ENCODE peak calls at places on chromosomes 7 and 10, in eight cellular contexts. U, L, D, N, R, P, B and G are unnamed samples.

GRCh38 chr7:28002638-28003037 is 178.0 kb downstream of the JAZF1 start:
- DNase-seq in U (peak; percentile 13), L (peak; percentile 20), D (no peak), N (no peak), R (no peak), P (no peak), B (peak; percentile 31), G (no peak)

GRCh38 chr10:8438603-8439002 is 384.1 kb downstream of the GATA3 start:
- DNase-seq in U (no peak), L (no peak), D (no peak), N (no peak), R (no peak), P (no peak), B (no peak), G (no peak)

GRCh38 chr10:4240641-4241197 is 455.7 kb upstream of the KLF6 start:
- DNase-seq in U (peak; percentile 96), L (no peak), D (no peak), N (no peak), R (no peak), P (no peak), B (no peak), G (no peak)

GRCh38 chr7:30770936-30771858 is at the start of gene MINDY4:
- DNase-seq in U (peak; percentile 80), L (peak; percentile 96), D (peak; percentile 62), N (peak; percentile 54), R (no peak), P (peak; percentile 93), B (peak; percentile 83), G (peak; percentile 81)

GRCh38 chr7:39622609-39623311 is 612 bp upstream of the RALA start:
- DNase-seq in U (no peak), L (no peak), D (no peak), N (no peak), R (no peak), P (no peak), B (no peak), G (no peak)

GRCh38 chr10:71268247-71268691 is 50.8 kb upstream of the SLC29A3 start:
- DNase-seq in U (peak; percentile 63), L (no peak), D (no peak), N (no peak), R (no peak), P (no peak), B (peak; percentile 39), G (no peak)

GRCh38 chr7:637826-638225 is 88.7 kb upstream of the DNAAF5 start:
- DNase-seq in U (no peak), L (no peak), D (no peak), N (no peak), R (no peak), P (no peak), B (no peak), G (no peak)

GRCh38 chr7:136353287-136353686 is 376.1 kb upstream of the MTPN start:
- DNase-seq in U (no peak), L (no peak), D (no peak), N (no peak), R (no peak), P (no peak), B (no peak), G (no peak)

GRCh38 chr7:82624337-82624736 is 180.8 kb upstream of the CACNA2D1 start:
- DNase-seq in U (peak; percentile 97), L (no peak), D (no peak), N (no peak), R (no peak), P (no peak), B (no peak), G (no peak)

GRCh38 chr7:53800746-53801145 is 741.4 kb upstream of the VSTM2A start:
- DNase-seq in U (no peak), L (no peak), D (no peak), N (no peak), R (no peak), P (no peak), B (no peak), G (no peak)

GRCh38 chr10:100858258-100858657 is 54.5 kb upstream of the SLF2 start:
- DNase-seq in U (no peak), L (no peak), D (no peak), N (no peak), R (no peak), P (no peak), B (no peak), G (no peak)

GRCh38 chr7:65980478-65981250 is 1.3 kb downstream of the GUSB start:
- DNase-seq in U (no peak), L (peak; percentile 58), D (no peak), N (no peak), R (peak; percentile 93), P (peak; percentile 92), B (peak; percentile 45), G (peak; percentile 59)

GRCh38 chr7:130882396-130882795 is 148.4 kb upstream of the KLF14 start:
- DNase-seq in U (no peak), L (no peak), D (no peak), N (no peak), R (no peak), P (no peak), B (no peak), G (no peak)

GRCh38 chr7:130881799-130882141 is 147.8 kb upstream of the KLF14 start:
- DNase-seq in U (no peak), L (no peak), D (no peak), N (no peak), R (no peak), P (no peak), B (no peak), G (no peak)

GRCh38 chr7:130879191-130879590 is 145.2 kb upstream of the KLF14 start:
- DNase-seq in U (peak; percentile 30), L (no peak), D (no peak), N (no peak), R (no peak), P (no peak), B (no peak), G (no peak)

GRCh38 chr7:130880668-130881067 is 146.7 kb upstream of the KLF14 start:
- DNase-seq in U (peak; percentile 42), L (no peak), D (no peak), N (no peak), R (no peak), P (no peak), B (no peak), G (no peak)

GRCh38 chr7:130881091-130881798 is 147.2 kb upstream of the KLF14 start:
- DNase-seq in U (peak; percentile 31), L (no peak), D (no peak), N (no peak), R (no peak), P (no peak), B (no peak), G (no peak)
- TF ChIP-seq POLR2A in U (no peak), L (no peak), D (no peak), N (no peak), R (no peak), P (no peak), B (no peak), G (no peak)

DNA sequence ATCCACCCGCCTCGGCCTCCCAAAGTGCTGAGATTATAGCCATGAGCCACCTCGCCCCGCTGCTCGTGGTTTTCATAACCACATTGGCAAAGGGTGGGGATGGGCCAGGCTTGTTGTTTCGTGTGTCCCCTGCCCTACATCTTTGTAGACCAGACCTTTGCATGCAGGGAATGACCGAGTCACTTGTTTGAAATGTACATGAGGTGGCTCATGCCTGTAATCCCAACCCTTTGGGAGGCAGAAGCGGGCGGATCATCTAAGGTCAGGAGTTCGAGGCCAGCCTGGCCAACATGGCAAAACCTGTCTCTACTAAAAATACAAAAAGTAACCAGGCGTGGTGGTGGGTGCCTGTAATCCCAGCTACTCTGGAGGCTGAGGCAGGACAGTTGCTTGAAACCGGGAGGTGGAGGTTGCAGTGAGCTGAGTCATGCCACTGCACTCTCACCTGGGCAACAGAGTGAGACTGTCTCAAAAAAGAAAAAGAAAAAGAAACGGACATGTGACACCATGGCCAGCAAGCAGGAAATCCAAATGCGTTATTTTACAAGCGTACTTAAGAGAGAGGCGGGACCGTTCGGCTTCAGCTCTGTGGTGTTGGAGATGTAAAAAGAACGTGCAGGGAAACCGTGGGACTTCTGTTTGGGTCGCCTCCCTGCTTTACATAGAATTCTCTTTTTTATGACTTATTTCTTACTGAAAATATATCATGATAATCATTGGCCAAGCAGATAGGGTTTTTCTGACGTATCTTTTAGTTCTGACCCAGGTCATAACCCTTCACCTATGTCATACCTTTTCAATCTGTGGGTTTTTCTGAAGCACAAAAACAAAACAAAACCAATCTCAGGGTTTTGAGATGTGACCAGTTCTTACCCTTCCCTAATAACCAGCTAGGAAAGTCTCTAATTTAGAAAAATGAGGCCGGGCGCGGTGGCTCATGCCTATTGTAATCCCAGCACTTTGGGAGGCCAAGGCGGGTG is 45.1 kb downstream of the WIPI2 start:
- DNase-seq in U (peak; percentile 16), L (no peak), D (peak; percentile 50), N (no peak), R (no peak), P (no peak), B (no peak), G (no peak)
- TF ChIP-seq POLR2A in U (no peak), L (no peak), D (no peak), N (no peak), R (no peak), P (no peak), B (no peak), G (no peak)

DNA sequence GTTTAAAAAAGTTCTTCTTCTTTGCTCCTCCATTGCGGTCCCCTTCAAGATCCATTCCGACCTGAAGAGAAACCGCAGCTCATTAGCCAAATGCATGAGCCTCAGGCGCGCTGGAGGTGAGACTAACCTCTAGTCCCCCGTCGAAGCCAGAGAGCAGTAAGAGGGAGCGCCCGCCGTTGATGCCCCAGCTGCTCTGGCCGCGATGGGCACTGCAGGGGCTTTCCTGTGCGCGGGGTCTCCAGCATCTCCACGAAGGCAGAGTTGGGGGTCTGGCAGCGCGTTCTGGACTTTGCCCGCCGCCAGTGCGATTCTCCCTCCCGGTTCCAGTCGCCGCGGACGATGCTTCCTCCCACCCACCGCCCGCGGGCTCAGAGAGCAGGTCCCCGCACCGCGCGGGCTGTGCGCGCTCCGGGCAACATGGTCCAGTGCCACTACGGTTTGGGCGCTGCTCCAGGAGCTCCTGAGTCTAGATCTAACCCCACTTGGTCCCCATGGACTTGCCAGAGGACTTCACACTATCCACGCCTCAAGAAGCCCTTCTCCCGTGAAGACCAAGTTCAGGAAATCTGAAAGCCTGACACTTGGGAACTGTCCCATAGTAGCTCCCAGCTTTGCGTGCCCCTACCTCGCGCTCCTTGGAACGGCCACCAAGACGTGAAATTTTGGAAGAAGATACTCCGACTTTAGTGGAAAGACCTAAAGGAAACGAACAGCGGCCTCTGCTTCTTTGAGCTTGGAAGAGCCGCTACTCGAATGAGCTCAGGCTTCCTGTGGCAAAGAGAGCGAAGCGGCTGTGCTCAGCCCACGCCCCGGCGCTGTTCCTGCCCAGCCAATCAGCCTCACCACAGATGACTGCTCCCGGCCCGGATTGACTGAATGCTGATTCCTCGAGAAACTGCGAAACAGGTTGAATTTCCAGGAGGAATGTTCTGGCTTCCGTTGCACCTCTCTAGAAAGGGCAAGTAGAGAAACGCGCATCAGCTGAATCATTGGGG is at the start of gene ABCB1:
- DNase-seq in U (peak; percentile 35), L (no peak), D (no peak), N (peak; percentile 19), R (no peak), P (peak; percentile 87), B (peak; percentile 9), G (peak; percentile 28)
- TF ChIP-seq POLR2A in U (no peak), L (no peak), D (no peak), N (no peak), R (no peak), P (no peak), B (no peak), G (peak; percentile 39)

GRCh38 chr10:45420453-45421192 is 46.6 kb downstream of the ALOX5 start:
- DNase-seq in U (peak; percentile 52), L (peak; percentile 8), D (peak; percentile 73), N (no peak), R (no peak), P (peak; percentile 90), B (no peak), G (no peak)
- TF ChIP-seq POLR2A in U (no peak), L (no peak), D (no peak), N (no peak), R (no peak), P (no peak), B (no peak), G (peak; percentile 41)

GRCh38 chr7:118839544-118839943 is 615.0 kb downstream of the ANKRD7 start:
- DNase-seq in U (no peak), L (no peak), D (no peak), N (no peak), R (no peak), P (no peak), B (no peak), G (no peak)
- TF ChIP-seq POLR2A in U (no peak), L (no peak), D (no peak), N (no peak), R (no peak), P (no peak), B (no peak), G (no peak)